ENCODE peak calls at places on chromosomes 16 and 17, in four cellular contexts. S, I, H and B are unnamed samples.

GRCh38 chr17:75404739-75405364 is 626 bp downstream of the GRB2 start:
- DNase-seq in S (no peak), I (no peak), H (peak), B (no peak)

GRCh38 chr17:35448214-35448898 is at the start of gene SLFN13:
- DNase-seq in S (peak), I (peak), H (peak), B (peak)

GRCh38 chr16:46954562-46954961 is 18.9 kb downstream of the DNAJA2 start:
- DNase-seq in S (no peak), I (no peak), H (no peak), B (no peak)

GRCh38 chr16:50302472-50303005 is 36.2 kb downstream of the ADCY7 start:
- DNase-seq in S (no peak), I (no peak), H (no peak), B (no peak)

GRCh38 chr17:37220609-37220953 is 155.2 kb upstream of the C17orf78 start:
- DNase-seq in S (no peak), I (no peak), H (no peak), B (no peak)

GRCh38 chr17:57819867-57820266 is 30.0 kb downstream of the MRPS23 start:
- DNase-seq in S (no peak), I (no peak), H (no peak), B (no peak)

GRCh38 chr17:40362696-40363479 is 1.6 kb downstream of the GJD3 start:
- DNase-seq in S (peak), I (no peak), H (peak), B (peak)

GRCh38 chr16:65667013-65667578 is 545.2 kb upstream of the CDH11 start:
- DNase-seq in S (no peak), I (no peak), H (no peak), B (no peak)

GRCh38 chr17:48751172-48751571 is 22.6 kb upstream of the HOXB13 start:
- DNase-seq in S (no peak), I (no peak), H (no peak), B (no peak)

GRCh38 chr17:33463887-33464286 is 170.8 kb upstream of the ASIC2 start:
- DNase-seq in S (no peak), I (no peak), H (no peak), B (no peak)

GRCh38 chr17:31580331-31581021 is 189.0 kb downstream of the RAB11FIP4 start:
- DNase-seq in S (peak), I (no peak), H (no peak), B (no peak)

GRCh38 chr16:52578829-52579193 is 31.9 kb upstream of the TOX3 start:
- DNase-seq in S (no peak), I (no peak), H (no peak), B (no peak)

GRCh38 chr16:62256406-62256805 is 220.2 kb upstream of the CDH8 start:
- DNase-seq in S (no peak), I (no peak), H (no peak), B (no peak)

GRCh38 chr17:74325743-74326379 is at the start of gene KIF19:
- DNase-seq in S (peak), I (no peak), H (peak), B (peak)

GRCh38 chr17:75406222-75406615 is 741 bp upstream of the GRB2 start:
- DNase-seq in S (no peak), I (no peak), H (no peak), B (no peak)

GRCh38 chr17:46764709-46765401 is 53.6 kb downstream of the WNT3 start:
- DNase-seq in S (no peak), I (no peak), H (peak), B (no peak)
- TF ChIP-seq SPI1 in S (no peak), I (no peak), H (no peak), B (no peak)

GRCh38 chr16:25258856-25259179 is 1.2 kb upstream of the ZKSCAN2 start:
- DNase-seq in S (no peak), I (no peak), H (no peak), B (no peak)

GRCh38 chr16:25257504-25257955 is at the start of gene ZKSCAN2:
- DNase-seq in S (peak), I (peak), H (peak), B (peak)

GRCh38 chr16:25260416-25260815 is 2.8 kb upstream of the ZKSCAN2 start:
- DNase-seq in S (no peak), I (no peak), H (no peak), B (no peak)

GRCh38 chr16:25256821-25257503 is 683 bp downstream of the ZKSCAN2 start:
- DNase-seq in S (no peak), I (no peak), H (peak), B (no peak)

DNA sequence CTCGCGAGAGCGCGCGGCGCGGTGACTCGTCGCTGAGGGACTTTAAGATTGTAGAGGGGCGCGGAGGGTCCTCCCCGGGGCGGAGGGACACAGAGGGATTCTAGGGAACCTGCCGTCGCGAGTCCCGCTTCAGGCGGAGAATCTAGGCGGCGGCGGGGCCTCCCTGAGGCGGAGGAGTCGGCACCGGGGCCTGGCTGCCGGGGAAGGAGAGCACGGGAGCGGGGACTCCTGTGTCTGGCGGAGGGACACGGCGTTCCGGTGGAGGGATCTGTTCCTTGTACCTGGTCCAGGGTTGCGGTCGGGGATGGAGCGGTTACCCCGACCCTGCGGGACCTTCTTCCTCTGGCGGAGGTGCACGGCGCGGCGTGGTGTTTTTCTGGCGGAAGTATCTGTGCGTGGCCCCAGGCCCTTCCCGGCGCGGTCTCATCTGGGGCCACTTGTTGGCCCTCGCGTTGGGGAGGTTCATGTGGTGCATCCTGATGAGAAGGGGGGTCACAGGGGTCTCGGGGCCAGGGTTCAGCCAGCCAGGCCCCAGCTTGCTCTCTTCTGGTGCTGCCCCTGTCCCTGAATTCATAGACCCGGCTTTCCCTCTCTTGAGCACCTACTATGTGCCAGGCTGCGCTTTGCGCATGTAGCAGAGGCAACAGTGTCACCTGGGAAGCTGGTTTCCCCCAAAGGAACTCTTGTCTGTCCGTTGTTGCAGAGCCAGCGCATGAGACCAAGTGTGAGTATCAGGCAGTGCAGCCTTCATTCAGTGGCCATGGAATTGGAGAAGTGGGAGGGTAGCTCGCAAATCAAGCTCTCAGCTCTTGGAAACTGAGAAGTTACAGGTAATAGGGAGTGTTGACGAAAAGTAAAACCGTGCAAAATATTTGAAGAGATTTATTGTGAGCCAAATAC is 561 bp upstream of the ZKSCAN2 start:
- DNase-seq in S (peak), I (peak), H (peak), B (peak)
- TF ChIP-seq POLR2AphosphoS5 in S (peak), I (peak), H (peak), B (peak)

GRCh38 chr17:13765701-13766100 is 164.0 kb upstream of the HS3ST3A1 start:
- DNase-seq in S (no peak), I (no peak), H (no peak), B (no peak)
- TF ChIP-seq SPI1 in S (no peak), I (no peak), H (no peak), B (no peak)

GRCh38 chr17:73293480-73293911 is 18.3 kb downstream of the CDC42EP4 start:
- DNase-seq in S (no peak), I (no peak), H (no peak), B (no peak)
- TF ChIP-seq POLR2AphosphoS5 in S (no peak), I (no peak), H (no peak), B (no peak)

GRCh38 chr16:86344881-86345280 is 165.4 kb upstream of the FOXF1 start:
- DNase-seq in S (no peak), I (no peak), H (no peak), B (no peak)

GRCh38 chr16:86343733-86344585 is 166.4 kb upstream of the FOXF1 start:
- DNase-seq in S (no peak), I (no peak), H (no peak), B (no peak)

GRCh38 chr16:86346034-86346433 is 164.3 kb upstream of the FOXF1 start:
- DNase-seq in S (no peak), I (no peak), H (no peak), B (no peak)

GRCh38 chr16:86344586-86344871 is 165.8 kb upstream of the FOXF1 start:
- DNase-seq in S (no peak), I (no peak), H (no peak), B (no peak)

DNA sequence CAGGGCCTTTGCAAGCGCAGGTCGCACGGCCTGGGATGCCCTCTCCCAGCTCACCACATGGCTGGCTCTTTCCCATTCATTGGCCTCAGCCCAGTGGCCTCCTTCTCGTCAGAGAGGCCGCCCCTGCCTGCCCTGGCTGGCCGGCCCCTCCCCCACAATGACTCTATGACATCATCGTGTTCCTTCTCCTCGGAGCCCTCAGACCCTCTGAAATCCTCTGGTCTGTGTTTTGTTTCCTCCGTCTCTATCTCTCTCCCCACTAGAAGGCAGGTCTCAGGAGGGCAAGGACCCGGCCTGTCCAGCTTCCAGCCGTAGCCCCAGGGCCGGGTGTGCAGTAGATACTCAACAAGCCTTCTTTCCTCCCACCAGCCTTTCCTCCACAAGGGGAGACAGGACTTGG is 164.8 kb upstream of the FOXF1 start:
- DNase-seq in S (no peak), I (no peak), H (no peak), B (no peak)
- TF ChIP-seq SPI1 in S (no peak), I (no peak), H (no peak), B (no peak)

DNA sequence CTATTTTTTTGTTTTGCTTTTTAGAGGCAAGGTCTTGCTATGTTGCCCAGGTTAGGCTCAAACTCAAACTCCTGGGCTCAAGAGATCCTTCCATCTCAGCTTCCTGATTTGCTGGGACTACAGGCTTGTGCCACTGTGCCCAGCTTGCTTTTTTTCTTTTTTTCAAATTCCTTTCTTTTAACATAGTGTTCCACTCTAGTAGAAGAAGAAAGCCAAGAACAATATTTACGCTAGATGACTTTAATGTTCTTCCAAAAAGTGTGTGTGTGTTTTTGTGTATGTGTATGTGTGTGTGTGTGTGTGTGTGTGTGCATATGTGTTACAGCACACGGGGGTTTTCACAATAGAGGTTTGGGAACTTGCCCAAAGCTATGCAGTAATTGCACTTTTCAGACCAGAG is 10.7 kb upstream of the UMOD start:
- DNase-seq in S (no peak), I (no peak), H (no peak), B (no peak)
- TF ChIP-seq POLR2AphosphoS5 in S (no peak), I (no peak), H (no peak), B (no peak)

DNA sequence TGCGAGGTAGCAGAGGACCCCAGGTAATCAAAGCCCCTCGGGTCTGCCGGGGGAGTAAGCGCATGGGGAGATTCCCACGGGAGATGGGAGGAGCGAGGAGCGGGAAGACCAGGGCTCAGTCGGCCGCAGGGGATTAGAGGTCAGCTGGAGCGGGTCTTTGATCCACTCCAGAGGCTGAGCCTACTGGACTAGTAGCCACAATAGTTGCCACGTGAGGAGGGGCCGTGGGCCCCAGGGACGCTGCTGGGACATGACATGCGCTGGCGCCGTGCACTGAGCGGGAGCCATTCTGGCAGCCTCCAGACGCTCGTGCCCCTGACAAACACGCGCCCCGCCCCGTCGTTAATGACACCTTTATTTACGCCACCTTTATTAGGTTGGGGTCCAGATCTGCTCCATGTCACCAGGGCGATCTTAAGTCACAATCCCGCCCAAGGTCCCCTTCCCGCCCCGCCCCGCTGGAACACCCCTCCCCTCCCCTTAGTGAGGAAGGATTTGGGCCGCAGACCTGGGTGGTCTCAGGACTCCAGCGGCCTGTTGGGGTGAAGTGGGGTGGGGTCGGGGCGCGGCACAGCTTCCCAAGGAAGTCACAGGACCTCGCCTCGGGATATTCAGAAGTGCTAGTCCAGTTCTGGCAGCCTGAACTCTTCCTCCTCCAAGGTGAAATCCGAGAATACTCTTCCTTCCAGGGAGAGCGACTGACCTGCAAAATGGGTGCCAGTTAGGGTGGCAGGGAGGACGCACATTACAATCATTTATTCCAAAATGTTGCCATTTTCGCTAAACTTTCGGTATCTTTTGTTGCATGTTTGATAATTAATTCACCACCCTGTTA is 15.0 kb downstream of the PPY start:
- DNase-seq in S (no peak), I (no peak), H (peak), B (no peak)
- TF ChIP-seq SPI1 in S (no peak), I (no peak), H (no peak), B (no peak)